ENCODE peak calls at places on chromosomes 3 and 15, in nine cellular contexts. I is memory B cell; M is pons; N is neural crest cell; A is progenitor cell of endocrine pancreas; C is COR-L47; O is stimulated activated CD4-positive, alpha-beta T cell treated with anti-CD3 and anti-CD28 coated beads, Interleukin-1b, Interleukin-23, amount 100 ng/mL, for 1 hour; F is mammary epithelial cell; G is omental fat pad. P is an unnamed sample.

GRCh38 chr15:52417501-52417900 is 111.2 kb downstream of the MYO5A start:
- DNase-seq in M (no peak), O (no peak), F (peak; percentile 75), N (no peak), I (no peak), A (no peak), C (no peak), G (no peak), P (peak; percentile 75)

GRCh38 chr15:70605606-70606410 is 157.6 kb downstream of the UACA start:
- DNase-seq in O (no peak), A (no peak), G (no peak), M (peak; percentile 89), I (no peak), C (peak; percentile 25), N (no peak), F (no peak), P (peak; percentile 89)

GRCh38 chr3:123076112-123076495 is 9.3 kb downstream of the PDIA5 start:
- DNase-seq in G (no peak), O (no peak), C (no peak), F (no peak), N (no peak), M (no peak), A (no peak), I (no peak), P (no peak)

GRCh38 chr15:82647835-82648256 is 683 bp upstream of the CPEB1 start:
- DNase-seq in F (no peak), G (no peak), N (no peak), O (no peak), A (no peak), I (no peak), M (no peak), C (no peak), P (no peak)

GRCh38 chr3:22617372-22617771 is 585.8 kb upstream of the UBE2E2 start:
- DNase-seq in N (no peak), G (no peak), M (no peak), O (no peak), C (no peak), I (no peak), A (no peak), F (no peak), P (no peak)

GRCh38 chr3:4766263-4766662 is 213.0 kb upstream of the BHLHE40 start:
- DNase-seq in F (no peak), C (no peak), A (no peak), I (no peak), O (no peak), N (no peak), M (no peak), G (no peak), P (no peak)

GRCh38 chr3:7754653-7755052 is 747.0 kb upstream of the LMCD1 start:
- DNase-seq in N (no peak), I (no peak), F (no peak), C (no peak), M (no peak), O (no peak), A (no peak), G (no peak), P (no peak)

GRCh38 chr15:48899793-48900192 is 21.9 kb downstream of the EID1 start:
- DNase-seq in C (no peak), O (no peak), A (no peak), M (no peak), F (peak; percentile 39), I (no peak), G (no peak), N (no peak), P (no peak)